ENCODE peak calls at places on chromosomes 2 and 18, in four cellular contexts. One of them, this sample, is unnamed.

GRCh38 chr2:201263774-201264173 is 3.4 kb downstream of the CASP8 start:
- DNase-seq in psoas muscle: no peak
- DNase-seq in GM10248: no peak
- DNase-seq in glutamatergic neuron: no peak
- DNase-seq in this sample: no peak

GRCh38 chr2:183162362-183162761 is 38.1 kb downstream of the NUP35 start:
- DNase-seq in psoas muscle: no peak
- DNase-seq in GM10248: no peak
- DNase-seq in glutamatergic neuron: no peak
- DNase-seq in this sample: no peak

GRCh38 chr2:103669579-103669978 is 907.7 kb downstream of the TMEM182 start:
- DNase-seq in psoas muscle: no peak
- DNase-seq in GM10248: no peak
- DNase-seq in glutamatergic neuron: peak
- DNase-seq in this sample: no peak

GRCh38 chr18:80109676-80110078 is 615 bp downstream of the ADNP2 start:
- DNase-seq in psoas muscle: peak
- DNase-seq in GM10248: peak
- DNase-seq in glutamatergic neuron: peak
- DNase-seq in this sample: peak

GRCh38 chr18:6058941-6059340 is 163.6 kb upstream of the TMEM200C start:
- DNase-seq in psoas muscle: no peak
- DNase-seq in GM10248: no peak
- DNase-seq in glutamatergic neuron: peak
- DNase-seq in this sample: no peak

GRCh38 chr2:117979911-117980341 is 33.9 kb downstream of the CCDC93 start:
- DNase-seq in psoas muscle: no peak
- DNase-seq in GM10248: no peak
- DNase-seq in glutamatergic neuron: no peak
- DNase-seq in this sample: no peak

GRCh38 chr2:60867848-60868247 is 13.5 kb upstream of the REL start:
- DNase-seq in psoas muscle: no peak
- DNase-seq in GM10248: no peak
- DNase-seq in glutamatergic neuron: no peak
- DNase-seq in this sample: no peak

GRCh38 chr18:46211816-46212215 is 107.6 kb downstream of the HAUS1 start:
- DNase-seq in psoas muscle: no peak
- DNase-seq in GM10248: peak
- DNase-seq in glutamatergic neuron: no peak
- DNase-seq in this sample: no peak

DNA sequence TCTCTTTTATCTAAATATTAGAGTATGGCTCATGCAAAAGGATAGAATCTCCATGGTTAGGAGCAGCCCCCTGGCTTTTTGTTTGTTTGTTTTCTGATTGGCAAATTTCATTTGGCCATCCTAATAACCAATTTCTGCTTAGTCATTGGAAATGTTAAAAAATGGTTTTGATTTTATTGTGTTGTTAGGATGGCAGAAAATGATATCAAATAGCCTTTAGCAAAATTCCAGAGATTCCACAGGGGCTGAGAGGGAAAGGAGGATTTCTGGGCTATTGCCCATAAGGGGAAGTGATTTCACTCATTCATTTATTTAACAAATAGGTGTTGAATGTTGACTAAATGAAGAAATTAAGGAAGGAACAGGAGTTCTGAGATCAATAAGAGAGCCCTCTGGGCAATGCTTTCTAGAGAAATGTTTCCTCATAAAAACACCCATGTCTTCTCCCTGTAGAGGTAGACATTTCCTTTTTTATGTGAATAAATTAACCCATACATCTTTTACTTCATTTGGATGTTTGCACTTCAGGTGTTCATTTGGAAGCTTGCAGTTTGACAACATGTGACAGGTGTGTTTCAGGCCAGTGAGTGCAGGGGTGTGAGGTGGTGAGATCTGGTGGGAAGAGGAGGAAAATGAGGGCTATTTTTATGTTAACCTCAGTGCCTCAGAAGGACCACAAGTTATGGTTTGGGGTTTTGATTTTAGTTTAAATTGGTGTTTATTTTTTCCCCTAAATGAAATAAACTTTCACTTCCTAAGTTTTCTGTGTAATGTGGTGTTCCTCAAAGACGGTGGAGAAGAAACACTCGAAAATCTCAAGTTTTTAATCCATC is 61.7 kb upstream of the EPC2 start:
- DNase-seq in psoas muscle: no peak
- DNase-seq in GM10248: no peak
- DNase-seq in glutamatergic neuron: no peak
- DNase-seq in this sample: no peak
- TF ChIP-seq CTCF in psoas muscle: no peak
- TF ChIP-seq CTCF in GM10248: no peak
- TF ChIP-seq CTCF in glutamatergic neuron: no peak
- TF ChIP-seq CTCF in this sample: no peak

DNA sequence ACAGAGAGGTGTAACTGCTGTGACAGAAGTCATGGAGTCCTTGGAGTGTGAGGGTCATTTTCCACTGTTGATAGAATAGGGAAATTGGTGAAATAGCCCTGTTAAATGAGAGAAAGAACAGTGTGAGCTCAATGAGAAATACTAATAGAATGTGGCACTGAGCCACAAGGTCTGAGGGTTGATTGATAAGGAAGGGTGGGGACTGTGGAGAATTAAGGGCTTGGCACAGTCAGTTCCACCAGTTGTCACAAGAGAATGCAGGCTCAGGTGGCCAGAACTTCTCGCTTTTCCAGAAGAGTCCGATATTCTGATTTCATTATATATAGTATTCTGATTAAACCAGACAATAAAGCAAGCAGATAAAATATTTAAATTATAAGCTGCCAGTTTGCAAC is 9.1 kb upstream of the IL1RN start:
- DNase-seq in psoas muscle: no peak
- DNase-seq in GM10248: no peak
- DNase-seq in glutamatergic neuron: no peak
- DNase-seq in this sample: no peak
- TF ChIP-seq CTCF in psoas muscle: no peak
- TF ChIP-seq CTCF in GM10248: no peak
- TF ChIP-seq CTCF in glutamatergic neuron: no peak
- TF ChIP-seq CTCF in this sample: no peak

DNA sequence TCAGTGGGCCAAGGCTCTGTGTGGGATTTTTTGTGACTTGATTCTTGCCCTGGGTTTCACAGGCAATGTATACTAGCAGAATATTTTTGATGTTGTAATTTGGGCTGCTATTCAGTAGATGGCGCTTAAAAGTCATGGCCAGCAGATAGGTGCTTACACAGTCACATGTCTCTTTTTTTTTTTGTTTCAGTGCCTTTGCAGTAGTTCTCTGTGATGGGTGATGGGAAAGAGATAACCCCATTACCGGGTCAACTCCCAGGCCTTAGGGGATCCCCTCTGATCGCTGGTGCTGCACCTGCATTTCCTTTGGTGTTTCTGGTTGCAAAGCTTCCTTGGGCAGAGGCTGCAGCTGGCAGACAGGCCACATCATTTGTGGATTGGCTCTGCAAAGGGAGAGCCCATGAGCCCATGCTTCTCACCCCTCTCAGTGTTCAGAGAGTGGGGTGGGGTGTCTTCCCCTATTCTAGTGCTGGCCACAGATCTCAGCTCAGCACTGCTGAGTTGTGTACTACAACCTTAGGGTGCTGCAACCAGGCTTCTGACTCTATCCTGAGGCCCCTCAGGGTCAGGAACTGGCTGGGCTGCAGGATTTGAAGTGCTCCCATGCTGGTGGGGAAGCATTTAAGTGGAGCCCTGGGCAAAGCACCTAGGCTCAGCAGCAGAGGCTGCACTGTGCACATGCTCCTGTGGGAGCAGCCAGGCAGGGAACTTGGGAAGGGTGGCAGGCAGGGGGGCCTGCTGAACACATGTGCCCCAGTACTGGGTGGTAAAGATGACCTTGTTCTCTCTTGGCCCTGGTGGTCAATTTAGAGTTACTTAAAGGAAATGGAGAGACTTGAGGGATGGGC is 219.8 kb upstream of the SPHKAP start:
- DNase-seq in psoas muscle: no peak
- DNase-seq in GM10248: no peak
- DNase-seq in glutamatergic neuron: no peak
- DNase-seq in this sample: no peak
- TF ChIP-seq CTCF in psoas muscle: no peak
- TF ChIP-seq CTCF in GM10248: peak
- TF ChIP-seq CTCF in glutamatergic neuron: no peak
- TF ChIP-seq CTCF in this sample: no peak

DNA sequence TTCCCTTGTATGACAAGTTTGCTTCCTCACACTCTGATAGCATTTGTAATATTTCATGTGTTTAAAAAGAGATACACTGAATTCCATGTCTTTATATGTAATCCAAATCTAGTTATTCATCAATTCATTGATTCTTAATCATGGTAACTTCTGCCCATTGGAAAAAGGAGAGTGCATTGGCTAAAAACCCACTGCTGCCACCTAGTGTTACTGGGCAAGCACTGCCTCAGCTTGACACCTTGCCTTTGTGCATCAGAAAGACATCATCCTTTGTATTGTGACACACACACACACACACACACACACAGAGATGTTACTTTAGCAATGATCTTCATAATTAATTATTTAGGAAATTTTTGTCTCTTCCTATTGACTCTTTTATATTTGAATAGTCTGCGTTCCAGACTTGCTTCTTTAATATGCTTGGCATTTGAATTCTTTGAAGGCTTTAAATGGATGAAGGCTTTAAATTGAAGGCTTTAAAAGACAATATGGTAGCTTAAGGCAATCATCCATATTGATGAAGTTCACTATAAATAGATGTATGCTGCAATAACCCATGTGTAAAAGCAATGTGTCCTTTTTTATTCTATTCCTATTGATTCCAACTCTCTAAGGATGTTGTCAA is 414.2 kb upstream of the CHST9 start:
- DNase-seq in psoas muscle: peak
- DNase-seq in GM10248: peak
- DNase-seq in glutamatergic neuron: peak
- DNase-seq in this sample: peak
- TF ChIP-seq CTCF in psoas muscle: peak
- TF ChIP-seq CTCF in GM10248: peak
- TF ChIP-seq CTCF in glutamatergic neuron: peak
- TF ChIP-seq CTCF in this sample: peak

DNA sequence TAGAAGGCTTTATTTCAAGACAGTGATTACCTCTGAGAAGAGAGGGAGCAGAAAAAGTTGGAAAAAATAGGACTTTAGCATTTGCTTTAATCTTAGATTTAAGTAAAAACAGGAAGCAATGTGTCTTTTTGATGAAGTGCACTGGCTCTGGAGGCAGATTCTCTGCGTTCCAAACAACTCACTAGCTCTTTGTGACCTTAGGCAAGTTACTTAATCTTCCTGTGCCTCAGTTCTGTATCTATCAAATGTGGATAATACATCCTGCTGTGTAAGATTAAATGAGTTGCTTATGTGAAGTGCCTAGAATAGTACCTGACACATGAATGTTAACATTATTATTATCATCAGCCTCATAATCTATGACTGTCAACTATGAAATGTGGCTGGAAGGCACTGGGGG is 42.3 kb downstream of the RPRD1A start:
- DNase-seq in psoas muscle: no peak
- DNase-seq in GM10248: no peak
- DNase-seq in glutamatergic neuron: no peak
- DNase-seq in this sample: no peak
- TF ChIP-seq CTCF in psoas muscle: no peak
- TF ChIP-seq CTCF in GM10248: no peak
- TF ChIP-seq CTCF in glutamatergic neuron: no peak
- TF ChIP-seq CTCF in this sample: no peak

This sample was measured in endothelial cell.